ENCODE peak calls at places on chromosomes 7 and 10, in six cellular contexts. F is left ventricle myocardium inferior, S is mammary epithelial cell, W is DND-41, A is PC-3, X is ovary. M is an unnamed sample. For H3K4me1, the result is how much of the 10 kb centered on the place peaks cover.

GRCh38 chr10:69093933-69094332 is 6.0 kb downstream of the SRGN start:
- DNase-seq in S (peak), A (peak), F (no peak), X (no peak), W (no peak), M (no peak)

GRCh38 chr7:1694551-1694950 is 24.5 kb downstream of the ELFN1 start:
- DNase-seq in F (peak), X (no peak), W (no peak), A (no peak), S (no peak), M (no peak)

GRCh38 chr10:70169011-70169410 is 1.3 kb downstream of the SAR1A start:
- DNase-seq in S (no peak), F (no peak), A (no peak), W (no peak), X (no peak), M (no peak)

GRCh38 chr7:44074349-44074695 is 8.0 kb downstream of the POLM start:
- DNase-seq in F (no peak), X (no peak), W (no peak), S (no peak), A (no peak), M (peak)

GRCh38 chr7:37431413-37431812 is 17.3 kb downstream of the ELMO1 start:
- DNase-seq in A (no peak), F (no peak), S (no peak), X (no peak), W (no peak), M (no peak)

GRCh38 chr10:70265032-70265689 is 18.6 kb downstream of the NPFFR1 start:
- DNase-seq in A (peak), X (no peak), W (no peak), F (no peak), S (peak), M (no peak)

GRCh38 chr7:19442016-19442785 is 266.6 kb downstream of the POLR1F start:
- DNase-seq in X (no peak), A (peak), W (no peak), F (no peak), S (peak), M (no peak)

GRCh38 chr10:47040041-47040491 is 128.8 kb downstream of the PTPN20 start:
- DNase-seq in X (peak), S (no peak), A (no peak), F (no peak), W (no peak), M (no peak)

GRCh38 chr10:12419279-12419847 is 70.0 kb downstream of the CAMK1D start:
- DNase-seq in F (no peak), X (no peak), W (peak), S (peak), A (peak), M (no peak)

GRCh38 chr7:71237945-71238344 is 106.0 kb downstream of the GALNT17 start:
- DNase-seq in F (peak), A (no peak), W (no peak), S (no peak), X (no peak), M (no peak)

GRCh38 chr7:101450064-101450463 is 87.4 kb downstream of the COL26A1 start:
- DNase-seq in A (no peak), S (no peak), X (no peak), W (no peak), F (no peak), M (no peak)

GRCh38 chr7:77989981-77990566 is 191.5 kb downstream of the PHTF2 start:
- DNase-seq in F (no peak), A (peak), S (peak), W (peak), X (no peak), M (no peak)

GRCh38 chr10:79084012-79084971 is 15.5 kb downstream of the ZMIZ1 start:
- DNase-seq in W (peak), X (peak), A (peak), F (peak), S (peak), M (peak)

GRCh38 chr10:11051001-11051324 is 33.3 kb downstream of the CELF2 start:
- DNase-seq in S (no peak), F (no peak), X (no peak), W (no peak), A (no peak), M (no peak)

GRCh38 chr10:5945561-5946418 is 31.6 kb downstream of the IL15RA start:
- DNase-seq in S (peak), W (no peak), A (peak), F (peak), X (peak), M (no peak)

GRCh38 chr7:158006841-158007696 is 580.6 kb downstream of the PTPRN2 start:
- DNase-seq in S (no peak), A (no peak), X (no peak), W (no peak), F (no peak), M (no peak)

GRCh38 chr10:132685121-132685891 is 100.6 kb downstream of the NKX6-2 start:
- DNase-seq in S (no peak), X (peak), W (peak), F (peak), A (peak), M (peak)

GRCh38 chr10:63720072-63720537 is 198.9 kb downstream of the REEP3 start:
- DNase-seq in A (peak), F (no peak), W (peak), X (no peak), S (peak), M (peak)

GRCh38 chr10:97780991-97781540 is 9.3 kb upstream of the SFRP5 start:
- DNase-seq in W (no peak), A (no peak), S (no peak), F (no peak), X (no peak), M (peak)

GRCh38 chr7:41118490-41118889 is 584.4 kb downstream of the INHBA start:
- DNase-seq in A (no peak), X (no peak), W (no peak), S (no peak), F (no peak), M (no peak)

DNA sequence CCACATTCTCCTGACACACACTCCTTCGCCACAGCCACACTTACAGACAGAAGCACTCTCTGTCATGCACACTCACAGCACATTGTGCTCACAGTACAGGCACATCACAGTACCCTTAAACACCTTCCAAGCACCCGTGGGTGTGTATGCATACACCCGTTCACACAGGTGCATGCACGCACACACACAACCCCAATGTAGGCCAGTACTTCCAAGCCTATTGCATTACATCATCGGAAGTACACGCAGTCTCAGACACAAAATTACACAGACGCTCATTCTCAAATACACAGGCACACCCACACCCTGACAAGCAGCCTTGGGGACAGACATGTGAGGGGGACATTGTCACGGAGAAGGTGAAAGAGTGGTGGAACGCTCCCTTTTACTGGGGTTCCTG is 11.1 kb downstream of the KAZALD1 start:
- DNase-seq in A (no peak), W (no peak), X (no peak), S (no peak), F (no peak), M (no peak)
- H3K4me1 ChIP-seq in A (under half), W (under half), X (under half), S (under half), F (under half), M (under half)

GRCh38 chr10:127690176-127690575 is 46.8 kb upstream of the FOXI2 start:
- DNase-seq in S (no peak), W (no peak), F (no peak), A (no peak), X (no peak), M (no peak)

GRCh38 chr10:127695431-127695830 is 41.6 kb upstream of the FOXI2 start:
- DNase-seq in W (no peak), A (no peak), F (no peak), S (no peak), X (no peak), M (no peak)

GRCh38 chr10:127699311-127699710 is 37.7 kb upstream of the FOXI2 start:
- DNase-seq in S (no peak), X (no peak), F (no peak), W (no peak), A (no peak), M (no peak)

DNA sequence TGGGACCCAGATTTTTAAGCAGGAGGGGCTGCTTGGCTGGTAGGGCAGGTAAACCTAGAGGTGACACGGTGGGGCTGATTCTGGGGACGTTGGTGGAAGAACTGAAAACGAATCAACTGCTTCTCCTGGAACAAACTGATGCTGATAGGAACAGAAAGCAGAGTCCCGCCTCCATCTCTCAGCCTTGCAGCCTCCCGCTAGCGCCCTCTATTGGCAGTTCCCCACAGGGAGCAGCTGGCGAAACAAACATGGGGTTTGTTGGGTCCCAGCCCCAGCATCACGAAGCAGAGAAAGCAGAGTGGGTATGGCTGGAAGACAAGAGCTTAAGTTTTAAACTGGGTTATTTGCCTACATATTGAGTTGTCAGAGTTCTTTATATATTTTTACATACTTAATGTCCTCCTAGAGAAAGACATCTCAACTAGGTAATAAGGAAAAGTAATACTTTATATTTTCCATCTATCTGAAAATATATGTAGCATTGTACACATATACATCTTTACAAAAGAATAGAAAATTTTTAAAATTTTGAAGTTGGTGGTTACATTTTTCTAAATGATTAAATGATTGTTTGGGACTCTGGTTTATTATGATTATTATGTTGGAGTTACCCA is 42.3 kb upstream of the FOXI2 start:
- DNase-seq in X (no peak), A (peak), F (no peak), W (peak), S (peak), M (no peak)
- TF ChIP-seq CTCF in X (no peak), A (peak), F (peak), W (peak), S (peak), M (no peak)

GRCh38 chr10:124632064-124632531 is 112.1 kb downstream of the FAM53B start:
- DNase-seq in X (peak), A (no peak), S (peak), W (peak), F (peak), M (peak)
- H3K4me1 ChIP-seq in X (under half), A (under half), S (under half), W (half or more), F (half or more), M (under half)

DNA sequence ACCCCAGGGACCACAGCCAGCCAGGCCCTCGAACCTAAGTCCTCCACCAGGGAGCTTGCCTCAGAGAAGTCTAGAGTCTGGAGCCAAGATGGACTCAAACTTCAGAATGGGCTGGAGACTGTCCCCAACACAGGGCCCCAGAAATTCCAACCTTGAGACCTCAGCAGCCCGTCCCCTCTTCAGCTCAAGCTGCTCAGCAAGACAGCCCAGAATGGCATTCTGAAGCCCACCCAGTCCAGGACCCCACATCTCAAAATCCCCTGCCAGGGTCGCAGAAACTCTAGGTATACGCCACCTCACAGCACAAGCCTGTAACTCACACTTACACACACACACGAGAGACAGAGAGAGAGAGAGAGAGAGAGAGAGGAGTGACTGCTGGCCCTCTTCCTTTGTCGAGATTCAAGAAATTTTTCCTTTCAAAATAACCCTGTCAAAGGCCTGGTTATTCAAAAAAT is 15.8 kb downstream of the KCNH2 start:
- DNase-seq in W (no peak), F (no peak), S (no peak), A (no peak), X (no peak), M (no peak)
- TF ChIP-seq CTCF in W (no peak), F (no peak), S (no peak), A (no peak), X (no peak), M (no peak)

GRCh38 chr10:14618669-14619068 is 156.0 kb downstream of the FAM107B start:
- DNase-seq in W (no peak), A (no peak), F (no peak), S (no peak), X (no peak), M (no peak)

GRCh38 chr10:14624600-14624999 is 150.1 kb downstream of the FAM107B start:
- DNase-seq in A (no peak), W (no peak), S (no peak), X (no peak), F (no peak), M (no peak)

GRCh38 chr10:14623931-14624330 is 150.8 kb downstream of the FAM107B start:
- DNase-seq in X (no peak), S (no peak), A (no peak), W (no peak), F (no peak), M (no peak)

GRCh38 chr10:14617850-14618249 is 156.8 kb downstream of the FAM107B start:
- DNase-seq in W (no peak), F (no peak), X (no peak), A (peak), S (peak), M (no peak)

DNA sequence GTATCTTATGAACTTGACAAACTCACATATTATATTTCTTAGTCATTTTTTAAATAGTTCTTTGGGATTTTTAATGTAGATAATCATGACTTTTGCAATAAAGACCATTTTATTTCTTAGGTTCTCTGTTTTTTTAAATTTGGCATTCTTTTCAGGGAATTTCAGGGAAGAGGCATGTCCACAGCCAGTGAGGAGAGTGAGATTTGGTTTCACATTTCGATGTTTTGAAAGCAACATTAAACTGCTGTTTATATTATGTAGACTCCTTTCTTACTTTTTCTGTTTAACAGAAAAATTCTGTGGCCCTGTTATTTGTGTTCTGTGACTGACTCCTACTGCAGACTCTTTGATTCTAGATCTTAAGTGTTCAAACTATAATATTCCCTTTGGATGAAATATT is 153.7 kb downstream of the FAM107B start:
- DNase-seq in W (no peak), F (no peak), S (no peak), X (no peak), A (no peak), M (no peak)
- H3K4me1 ChIP-seq in W (under half), F (under half), S (under half), X (under half), A (under half), M (under half)

DNA sequence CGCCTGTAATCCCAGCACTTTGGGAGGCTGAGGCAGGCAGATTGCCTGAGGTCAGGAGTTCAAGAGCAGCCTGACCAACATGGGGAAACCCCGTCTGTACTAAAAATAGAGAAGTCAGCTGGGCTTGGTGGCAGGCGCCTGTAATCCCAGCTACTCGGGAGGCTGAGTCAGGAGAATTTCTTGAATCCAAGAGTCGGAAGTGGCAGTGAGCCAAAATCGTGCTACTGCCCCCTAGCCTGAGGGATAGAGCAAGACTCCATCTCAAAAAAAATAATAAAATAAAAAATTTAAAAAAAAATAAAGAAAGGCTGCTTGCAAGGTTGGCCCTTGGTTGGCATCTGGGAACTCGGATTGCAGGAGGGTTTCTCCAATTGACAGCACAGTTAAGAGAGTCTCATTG is 221.6 kb downstream of the DGKI start:
- DNase-seq in F (no peak), X (no peak), S (no peak), A (peak), W (no peak), M (no peak)
- TF ChIP-seq CTCF in F (no peak), X (no peak), S (no peak), A (no peak), W (no peak), M (no peak)

GRCh38 chr7:31059551-31059950 is 7.4 kb downstream of the ADCYAP1R1 start:
- DNase-seq in A (no peak), X (no peak), S (no peak), F (no peak), W (no peak), M (no peak)
- H3K4me1 ChIP-seq in A (under half), X (under half), S (under half), F (under half), W (under half), M (under half)

GRCh38 chr10:119457966-119458766 is 84.4 kb downstream of the RGS10 start:
- DNase-seq in W (no peak), F (no peak), X (no peak), A (no peak), S (no peak), M (no peak)
- TF ChIP-seq CTCF in W (no peak), F (no peak), X (no peak), A (no peak), S (no peak), M (no peak)